ENCODE peak calls at places on chromosomes 13 and 19, in ten cellular contexts. S is SK-N-SH, B is HCT116, X is GM23248, W is PC-3, C is OCI-LY7, U is PC-9, P is MM.1S, L is hepatocyte, F is Karpas-422. I is an unnamed sample. For H3K9me2, the result is how much of the 10 kb centered on the place peaks cover.

GRCh38 chr19:40659116-40659515 is 31.3 kb downstream of the NUMBL start:
- DNase-seq in S (no peak), B (no peak), X (no peak), W (no peak), C (no peak), U (no peak), P (no peak), L (no peak), F (no peak), I (no peak)

GRCh38 chr13:62908321-62908720 is 1492.7 kb upstream of the PCDH20 start:
- DNase-seq in S (no peak), B (no peak), X (no peak), W (no peak), C (no peak), U (no peak), P (no peak), L (no peak), F (no peak), I (no peak)

GRCh38 chr19:58535857-58536256 is 8.0 kb upstream of the TRIM28 start:
- DNase-seq in S (no peak), B (no peak), X (no peak), W (no peak), C (no peak), U (no peak), P (no peak), L (no peak), F (no peak), I (no peak)

GRCh38 chr13:74073231-74073630 is 61.0 kb downstream of the KLF12 start:
- DNase-seq in S (no peak), B (no peak), X (no peak), W (no peak), C (no peak), U (no peak), P (no peak), L (no peak), F (no peak), I (no peak)

GRCh38 chr13:27172495-27172842 is 858 bp upstream of the USP12 start:
- DNase-seq in S (peak), B (no peak), X (peak), W (peak), C (peak), U (no peak), P (no peak), L (no peak), F (peak), I (no peak)

GRCh38 chr19:42596391-42597071 is 1.8 kb upstream of the CEACAM8 start:
- DNase-seq in S (peak), B (no peak), X (peak), W (peak), C (peak), U (peak), P (no peak), L (peak), F (peak), I (peak)

GRCh38 chr13:32206097-32206740 is 108.9 kb downstream of the ZAR1L start:
- DNase-seq in S (no peak), B (no peak), X (peak), W (peak), C (no peak), U (no peak), P (no peak), L (peak), F (no peak), I (no peak)

GRCh38 chr13:39602614-39603366 is at the start of gene LHFPL6:
- DNase-seq in S (peak), B (no peak), X (peak), W (peak), C (peak), U (peak), P (peak), L (peak), F (peak), I (peak)

GRCh38 chr13:36847541-36848045 is 28.6 kb downstream of the RFXAP start:
- DNase-seq in S (no peak), B (no peak), X (no peak), W (no peak), C (no peak), U (no peak), P (no peak), L (peak), F (no peak), I (no peak)

GRCh38 chr19:43527860-43528622 is 1.0 kb upstream of the ETHE1 start:
- DNase-seq in S (no peak), B (no peak), X (peak), W (peak), C (no peak), U (no peak), P (no peak), L (no peak), F (peak), I (no peak)

GRCh38 chr19:38717855-38718254 is 26.4 kb downstream of the CAPN12 start:
- DNase-seq in S (no peak), B (no peak), X (no peak), W (no peak), C (no peak), U (no peak), P (no peak), L (no peak), F (no peak), I (no peak)

GRCh38 chr13:82116422-82116989 is 1765.8 kb downstream of the SLITRK1 start:
- DNase-seq in S (no peak), B (no peak), X (no peak), W (no peak), C (no peak), U (no peak), P (no peak), L (no peak), F (no peak), I (no peak)

GRCh38 chr19:29645911-29646310 is 19.4 kb upstream of the PLEKHF1 start:
- DNase-seq in S (no peak), B (no peak), X (peak), W (peak), C (no peak), U (no peak), P (no peak), L (no peak), F (no peak), I (no peak)

GRCh38 chr13:113655358-113656014 is 2.5 kb downstream of the ATP4B start:
- DNase-seq in S (no peak), B (no peak), X (no peak), W (no peak), C (no peak), U (no peak), P (no peak), L (no peak), F (no peak), I (no peak)

GRCh38 chr13:109509154-109509905 is 277.1 kb downstream of the IRS2 start:
- DNase-seq in S (no peak), B (no peak), X (peak), W (peak), C (no peak), U (no peak), P (no peak), L (peak), F (no peak), I (no peak)

GRCh38 chr13:108269601-108270328 is at the start of gene TNFSF13B:
- DNase-seq in S (peak), B (no peak), X (peak), W (no peak), C (peak), U (peak), P (peak), L (peak), F (peak), I (peak)

GRCh38 chr19:41395355-41395754 is 1.8 kb downstream of the EXOSC5 start:
- DNase-seq in S (no peak), B (no peak), X (no peak), W (no peak), C (no peak), U (no peak), P (no peak), L (no peak), F (no peak), I (no peak)

GRCh38 chr19:40594657-40595077 is 6.5 kb upstream of the LTBP4 start:
- DNase-seq in S (no peak), B (no peak), X (peak), W (peak), C (no peak), U (no peak), P (no peak), L (no peak), F (no peak), I (no peak)

GRCh38 chr13:75754936-75755335 is 118.8 kb downstream of the LMO7 start:
- DNase-seq in S (no peak), B (no peak), X (no peak), W (no peak), C (no peak), U (no peak), P (no peak), L (no peak), F (no peak), I (no peak)

GRCh38 chr19:17687141-17687856 is 855 bp downstream of the UNC13A start:
- DNase-seq in S (peak), B (no peak), X (no peak), W (no peak), C (no peak), U (no peak), P (no peak), L (no peak), F (no peak), I (peak)

GRCh38 chr19:7636691-7637373 is at the start of gene STXBP2:
- DNase-seq in S (peak), B (peak), X (peak), W (peak), C (peak), U (peak), P (peak), L (peak), F (peak), I (peak)

GRCh38 chr19:38437917-38438316 is 4.4 kb downstream of the RYR1 start:
- DNase-seq in S (no peak), B (no peak), X (no peak), W (no peak), C (no peak), U (no peak), P (no peak), L (no peak), F (no peak), I (no peak)

GRCh38 chr13:39224841-39225240 is 186.6 kb downstream of the NHLRC3 start:
- DNase-seq in S (no peak), B (no peak), X (no peak), W (peak), C (no peak), U (no peak), P (no peak), L (no peak), F (no peak), I (no peak)

GRCh38 chr13:46982856-46983582 is 86.2 kb upstream of the HTR2A start:
- DNase-seq in S (no peak), B (no peak), X (no peak), W (no peak), C (peak), U (no peak), P (peak), L (no peak), F (peak), I (no peak)

GRCh38 chr13:110555601-110556223 is 5.8 kb downstream of the RAB20 start:
- DNase-seq in S (no peak), B (no peak), X (no peak), W (peak), C (peak), U (peak), P (peak), L (peak), F (no peak), I (no peak)

GRCh38 chr13:33016414-33017409 is at the start of gene KL:
- DNase-seq in S (peak), B (no peak), X (peak), W (no peak), C (no peak), U (peak), P (no peak), L (peak), F (peak), I (peak)

GRCh38 chr13:20193924-20194631 is 1.3 kb upstream of the GJB2 start:
- DNase-seq in S (no peak), B (no peak), X (peak), W (no peak), C (no peak), U (no peak), P (no peak), L (no peak), F (no peak), I (peak)

GRCh38 chr13:98089246-98089645 is 53.6 kb upstream of the FARP1 start:
- DNase-seq in S (no peak), B (no peak), X (peak), W (no peak), C (no peak), U (no peak), P (no peak), L (no peak), F (no peak), I (no peak)

GRCh38 chr19:6238643-6239281 is 41.0 kb downstream of the MLLT1 start:
- DNase-seq in S (no peak), B (no peak), X (peak), W (peak), C (no peak), U (peak), P (no peak), L (no peak), F (no peak), I (no peak)

GRCh38 chr19:31350693-31351211 is 1.5 kb upstream of the TSHZ3 start:
- DNase-seq in S (peak), B (no peak), X (peak), W (peak), C (no peak), U (no peak), P (no peak), L (peak), F (no peak), I (peak)

GRCh38 chr19:16627194-16627927 is 643 bp downstream of the MED26 start:
- DNase-seq in S (peak), B (no peak), X (peak), W (no peak), C (peak), U (peak), P (no peak), L (peak), F (peak), I (no peak)

GRCh38 chr13:26679945-26680516 is 80.6 kb downstream of the GPR12 start:
- DNase-seq in S (no peak), B (no peak), X (no peak), W (no peak), C (no peak), U (no peak), P (no peak), L (no peak), F (peak), I (peak)

GRCh38 chr13:26184791-26185250 is 37.3 kb downstream of the RNF6 start:
- DNase-seq in S (peak), B (peak), X (peak), W (peak), C (peak), U (peak), P (peak), L (peak), F (peak), I (peak)

GRCh38 chr13:59906413-59907027 is 257.2 kb downstream of the DIAPH3 start:
- DNase-seq in S (peak), B (peak), X (peak), W (peak), C (peak), U (no peak), P (peak), L (peak), F (peak), I (peak)

GRCh38 chr13:34926513-34926912 is 15.6 kb upstream of the NBEA start:
- DNase-seq in S (no peak), B (no peak), X (peak), W (peak), C (no peak), U (no peak), P (no peak), L (peak), F (peak), I (peak)

GRCh38 chr19:46616631-46617322 is 8.1 kb downstream of the PTGIR start:
- DNase-seq in S (peak), B (peak), X (peak), W (peak), C (peak), U (peak), P (no peak), L (peak), F (peak), I (peak)

GRCh38 chr19:46613525-46613924 is 11.4 kb downstream of the PTGIR start:
- DNase-seq in S (no peak), B (no peak), X (no peak), W (no peak), C (no peak), U (no peak), P (no peak), L (no peak), F (no peak), I (no peak)

GRCh38 chr19:46615966-46616365 is 8.9 kb downstream of the PTGIR start:
- DNase-seq in S (no peak), B (no peak), X (no peak), W (no peak), C (no peak), U (no peak), P (no peak), L (no peak), F (no peak), I (no peak)

GRCh38 chr19:46611791-46612190 is 10.7 kb downstream of the CALM3 start:
- DNase-seq in S (peak), B (no peak), X (no peak), W (no peak), C (no peak), U (no peak), P (no peak), L (no peak), F (no peak), I (no peak)

GRCh38 chr19:46614114-46614701 is 10.7 kb downstream of the PTGIR start:
- DNase-seq in S (peak), B (peak), X (peak), W (peak), C (peak), U (peak), P (peak), L (peak), F (peak), I (peak)
- H2AFZ ChIP-seq in S (no peak), B (peak), X (peak), W (peak), C (peak), U (no peak), P (no peak), L (no peak), F (no peak), I (peak)

DNA sequence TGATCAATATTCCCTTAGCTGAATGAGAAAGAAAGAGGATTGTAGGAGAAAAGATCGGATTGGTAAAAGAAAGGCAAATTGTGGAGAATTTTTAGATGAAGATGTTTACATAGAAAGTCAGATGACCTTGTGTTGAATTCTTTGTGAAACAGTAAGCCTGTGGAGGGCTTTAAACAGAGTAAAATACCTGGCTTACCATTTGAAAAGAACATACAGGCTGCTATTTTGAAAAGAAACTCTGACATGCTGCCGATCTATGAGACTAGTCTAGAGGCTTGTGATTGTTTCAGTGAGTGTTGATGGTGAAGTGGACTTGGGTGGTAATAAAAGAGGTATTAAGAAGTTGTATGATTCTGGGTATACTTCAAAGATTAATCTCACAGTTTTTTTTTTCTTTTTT is 938.9 kb upstream of the PRR20A start:
- DNase-seq in S (no peak), B (no peak), X (no peak), W (no peak), C (no peak), U (no peak), P (no peak), L (no peak), F (no peak), I (peak)
- H3K9me2 ChIP-seq in S (under half), B (under half), X (under half), W (under half), C (under half), U (under half), P (under half), L (under half), F (under half), I (under half)

GRCh38 chr19:9917322-9917721 is 19.0 kb downstream of the OLFM2 start:
- DNase-seq in S (peak), B (peak), X (peak), W (peak), C (peak), U (peak), P (no peak), L (peak), F (peak), I (peak)
- H2AFZ ChIP-seq in S (no peak), B (no peak), X (peak), W (peak), C (peak), U (no peak), P (peak), L (no peak), F (no peak), I (no peak)

GRCh38 chr19:5120833-5121232 is 151.9 kb downstream of the KDM4B start:
- DNase-seq in S (no peak), B (no peak), X (no peak), W (no peak), C (no peak), U (no peak), P (no peak), L (no peak), F (no peak), I (no peak)

GRCh38 chr19:5120321-5120720 is 151.4 kb downstream of the KDM4B start:
- DNase-seq in S (no peak), B (no peak), X (no peak), W (no peak), C (no peak), U (no peak), P (no peak), L (no peak), F (no peak), I (no peak)

GRCh38 chr19:5122121-5122400 is 153.1 kb downstream of the KDM4B start:
- DNase-seq in S (no peak), B (no peak), X (no peak), W (no peak), C (no peak), U (no peak), P (no peak), L (no peak), F (no peak), I (no peak)

GRCh38 chr19:5122671-5123409 is 153.9 kb downstream of the KDM4B start:
- DNase-seq in S (no peak), B (no peak), X (no peak), W (no peak), C (no peak), U (no peak), P (no peak), L (no peak), F (no peak), I (no peak)

DNA sequence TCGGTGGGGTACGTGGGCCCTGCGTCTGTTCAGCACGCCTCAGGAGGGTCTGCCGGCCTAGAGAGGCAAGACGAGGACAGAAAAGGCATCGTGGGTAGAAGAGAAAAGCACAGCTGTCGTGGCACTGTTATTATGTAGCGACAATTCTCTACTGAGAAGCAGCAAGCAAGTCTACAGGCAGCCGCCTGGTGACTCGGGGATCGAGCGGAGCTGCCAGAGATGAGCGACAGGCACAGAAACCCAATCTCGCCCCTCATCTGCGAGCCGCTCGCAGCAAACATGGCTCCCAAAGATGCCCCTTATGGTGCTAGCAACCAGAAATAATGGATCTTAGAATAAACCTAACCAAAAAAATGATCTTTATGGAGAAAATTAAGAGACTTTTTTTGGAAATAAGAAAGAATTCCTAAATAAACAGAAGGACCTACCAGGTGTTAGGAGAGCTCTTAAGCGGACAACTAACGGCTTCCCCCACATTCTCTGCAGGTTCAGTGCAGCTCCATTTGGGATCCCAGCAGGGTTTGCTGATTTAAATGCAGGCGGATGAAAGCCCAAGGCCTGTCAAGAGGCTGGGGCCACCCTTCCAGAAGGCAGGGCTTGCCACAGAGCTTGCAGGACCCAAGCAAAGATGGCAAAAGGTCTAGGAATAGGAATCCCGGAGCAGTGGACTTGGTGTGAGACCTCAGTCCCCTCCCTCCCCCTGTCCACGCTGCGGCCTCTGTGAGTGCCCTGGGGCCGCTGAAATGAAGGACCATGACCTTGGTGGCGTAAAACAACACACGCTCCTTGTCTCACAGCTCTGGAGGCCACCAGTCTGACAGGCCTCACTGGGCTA is 152.6 kb downstream of the KDM4B start:
- DNase-seq in S (no peak), B (no peak), X (no peak), W (no peak), C (no peak), U (no peak), P (no peak), L (no peak), F (no peak), I (no peak)
- H3K9me2 ChIP-seq in S (under half), B (under half), X (under half), W (under half), C (under half), U (under half), P (under half), L (under half), F (under half), I (under half)

GRCh38 chr19:45770192-45771101 is 1.4 kb upstream of the SIX5 start:
- DNase-seq in S (peak), B (peak), X (peak), W (peak), C (peak), U (peak), P (peak), L (peak), F (peak), I (peak)
- H2AFZ ChIP-seq in S (no peak), B (no peak), X (peak), W (peak), C (peak), U (no peak), P (peak), L (no peak), F (no peak), I (no peak)

DNA sequence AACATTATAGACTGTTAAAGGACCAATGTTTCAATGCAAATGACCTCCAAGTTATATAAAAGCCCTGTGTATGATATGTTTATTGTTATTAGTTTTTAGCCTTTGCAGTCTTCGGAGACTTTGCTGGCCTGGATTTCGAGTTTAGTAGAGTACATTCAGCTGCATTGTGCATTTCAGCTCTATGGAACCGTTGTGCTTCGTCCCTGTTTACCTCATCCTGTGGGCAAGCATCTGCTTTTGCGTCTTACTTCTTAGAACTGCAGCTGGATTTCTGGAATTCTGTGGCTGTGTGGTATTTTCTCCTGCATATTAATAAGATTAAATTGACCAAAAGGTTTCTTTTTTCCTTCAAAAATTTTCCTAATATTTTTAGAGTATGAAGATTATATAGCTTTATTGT is 138.6 kb downstream of the KCNRG start:
- DNase-seq in S (no peak), B (no peak), X (no peak), W (no peak), C (no peak), U (no peak), P (no peak), L (no peak), F (no peak), I (no peak)
- H3K9me2 ChIP-seq in S (under half), B (under half), X (under half), W (under half), C (under half), U (under half), P (under half), L (under half), F (under half), I (under half)

I was measured in GM23338.